ENCODE peak calls at places on chromosomes 2 and 18, in eight cellular contexts. X is NCI-H460, N is mesothelial cell of epicardium, Y is uterus, G is astrocyte of the hippocampus, H is tibial artery, A is iris pigment epithelial cell, E is NCI-H1092 treated with DMSO at 0.1 percent for 48 hours. S is an unnamed sample.

GRCh38 chr18:68520406-68521075 is 194.4 kb downstream of the TMX3 start:
- DNase-seq in H (no peak), E (no peak), G (peak; percentile 54), A (peak; percentile 50), N (no peak), Y (no peak), X (no peak), S (no peak)

GRCh38 chr18:5979176-5979888 is 84.0 kb upstream of the TMEM200C start:
- DNase-seq in A (no peak), X (no peak), E (no peak), G (no peak), N (no peak), Y (no peak), H (no peak), S (no peak)

GRCh38 chr2:181904022-181904632 is 12.6 kb downstream of the ITPRID2 start:
- DNase-seq in Y (no peak), N (no peak), E (peak; percentile 16), H (no peak), A (peak; percentile 43), G (peak; percentile 70), X (peak; percentile 51), S (no peak)

GRCh38 chr2:159084395-159085370 is 116.2 kb downstream of the TANC1 start:
- DNase-seq in A (no peak), E (no peak), Y (no peak), N (no peak), X (no peak), H (no peak), G (peak; percentile 70), S (no peak)

GRCh38 chr18:44742741-44743311 is 62.1 kb downstream of the SETBP1 start:
- DNase-seq in G (peak; percentile 69), X (no peak), E (peak; percentile 99), A (no peak), Y (peak; percentile 76), H (peak; percentile 66), N (no peak), S (no peak)

GRCh38 chr2:235600926-235601325 is 107.1 kb downstream of the AGAP1 start:
- DNase-seq in E (no peak), A (no peak), N (no peak), Y (no peak), H (no peak), G (no peak), X (no peak), S (no peak)

GRCh38 chr2:231292472-231293134 is 94.2 kb downstream of the ARMC9 start:
- DNase-seq in H (no peak), Y (no peak), X (no peak), A (no peak), G (no peak), E (no peak), N (no peak), S (no peak)

GRCh38 chr2:128361376-128362131 is 42.9 kb upstream of the HS6ST1 start:
- DNase-seq in E (no peak), X (no peak), N (peak; percentile 33), G (no peak), A (no peak), Y (no peak), H (peak; percentile 13), S (no peak)

GRCh38 chr18:7032537-7032936 is 85.1 kb downstream of the LAMA1 start:
- DNase-seq in Y (no peak), G (no peak), A (no peak), N (no peak), X (no peak), E (no peak), H (no peak), S (no peak)

GRCh38 chr2:172415759-172416158 is 11.6 kb upstream of the ITGA6 start:
- DNase-seq in X (no peak), E (no peak), Y (no peak), G (no peak), N (no peak), H (no peak), A (no peak), S (no peak)